ENCODE peak calls at places on chromosomes 4 and X, in four cellular contexts. One of them, this sample, is unnamed.

GRCh38 chr4:157804986-157805385 is 367.8 kb downstream of the GASK1B start:
- DNase-seq in IMR-90: no peak
- DNase-seq in H1: no peak
- DNase-seq in endothelial cell of umbilical vein: peak
- DNase-seq in this sample: no peak

GRCh38 chrX:132463411-132463810 is 25.4 kb downstream of the MBNL3 start:
- DNase-seq in IMR-90: peak
- DNase-seq in H1: no peak
- DNase-seq in endothelial cell of umbilical vein: no peak
- DNase-seq in this sample: peak

GRCh38 chr4:111228396-111228795 is 605.5 kb upstream of the PITX2 start:
- DNase-seq in IMR-90: peak
- DNase-seq in H1: no peak
- DNase-seq in endothelial cell of umbilical vein: no peak
- DNase-seq in this sample: no peak

GRCh38 chrX:108397627-108398392 is 40.4 kb downstream of the COL4A6 start:
- DNase-seq in IMR-90: peak
- DNase-seq in H1: no peak
- DNase-seq in endothelial cell of umbilical vein: peak
- DNase-seq in this sample: no peak

GRCh38 chr4:110483516-110483915 is 7.6 kb downstream of the ENPEP start:
- DNase-seq in IMR-90: no peak
- DNase-seq in H1: no peak
- DNase-seq in endothelial cell of umbilical vein: no peak
- DNase-seq in this sample: no peak

GRCh38 chrX:148573119-148573518 is 72.7 kb downstream of the AFF2 start:
- DNase-seq in IMR-90: no peak
- DNase-seq in H1: no peak
- DNase-seq in endothelial cell of umbilical vein: no peak
- DNase-seq in this sample: no peak

GRCh38 chr4:71537551-71538065 is 198.8 kb downstream of the SLC4A4 start:
- DNase-seq in IMR-90: no peak
- DNase-seq in H1: no peak
- DNase-seq in endothelial cell of umbilical vein: no peak
- DNase-seq in this sample: no peak

GRCh38 chr4:153514001-153514526 is 47.9 kb downstream of the TMEM131L start:
- DNase-seq in IMR-90: peak
- DNase-seq in H1: no peak
- DNase-seq in endothelial cell of umbilical vein: peak
- DNase-seq in this sample: no peak

GRCh38 chr4:7193040-7193958 is 961 bp downstream of the SORCS2 start:
- DNase-seq in IMR-90: no peak
- DNase-seq in H1: no peak
- DNase-seq in endothelial cell of umbilical vein: no peak
- DNase-seq in this sample: no peak

GRCh38 chr4:2292679-2293108 is 30.8 kb upstream of the MXD4 start:
- DNase-seq in IMR-90: peak
- DNase-seq in H1: no peak
- DNase-seq in endothelial cell of umbilical vein: no peak
- DNase-seq in this sample: no peak

GRCh38 chrX:19825271-19825670 is 62.1 kb downstream of the SH3KBP1 start:
- DNase-seq in IMR-90: no peak
- DNase-seq in H1: no peak
- DNase-seq in endothelial cell of umbilical vein: no peak
- DNase-seq in this sample: no peak

GRCh38 chrX:132216283-132216682 is 3.0 kb downstream of the RAP2C start:
- DNase-seq in IMR-90: no peak
- DNase-seq in H1: no peak
- DNase-seq in endothelial cell of umbilical vein: no peak
- DNase-seq in this sample: no peak

GRCh38 chr4:64230709-64231310 is 178.4 kb downstream of the TECRL start:
- DNase-seq in IMR-90: peak
- DNase-seq in H1: no peak
- DNase-seq in endothelial cell of umbilical vein: no peak
- DNase-seq in this sample: no peak

GRCh38 chrX:37712458-37712857 is 26.9 kb downstream of the XK start:
- DNase-seq in IMR-90: no peak
- DNase-seq in H1: no peak
- DNase-seq in endothelial cell of umbilical vein: no peak
- DNase-seq in this sample: no peak

GRCh38 chr4:15010038-15010585 is 7.8 kb downstream of the CPEB2 start:
- DNase-seq in IMR-90: no peak
- DNase-seq in H1: no peak
- DNase-seq in endothelial cell of umbilical vein: no peak
- DNase-seq in this sample: no peak

GRCh38 chrX:23637187-23637586 is 30.1 kb upstream of the PRDX4 start:
- DNase-seq in IMR-90: no peak
- DNase-seq in H1: no peak
- DNase-seq in endothelial cell of umbilical vein: no peak
- DNase-seq in this sample: no peak

GRCh38 chrX:132591719-132592275 is 103.0 kb upstream of the MBNL3 start:
- DNase-seq in IMR-90: no peak
- DNase-seq in H1: no peak
- DNase-seq in endothelial cell of umbilical vein: peak
- DNase-seq in this sample: no peak

GRCh38 chrX:24479924-24480722 is 15.0 kb downstream of the PDK3 start:
- DNase-seq in IMR-90: peak
- DNase-seq in H1: no peak
- DNase-seq in endothelial cell of umbilical vein: peak
- DNase-seq in this sample: no peak

GRCh38 chrX:17860811-17861495 is at the start of gene RAI2:
- DNase-seq in IMR-90: no peak
- DNase-seq in H1: no peak
- DNase-seq in endothelial cell of umbilical vein: no peak
- DNase-seq in this sample: no peak

GRCh38 chr4:176302283-176303275 is 17.2 kb upstream of the SPCS3 start:
- DNase-seq in IMR-90: peak
- DNase-seq in H1: no peak
- DNase-seq in endothelial cell of umbilical vein: no peak
- DNase-seq in this sample: no peak

GRCh38 chrX:102966701-102967100 is 29.6 kb downstream of the RAB40AL start:
- DNase-seq in IMR-90: peak
- DNase-seq in H1: no peak
- DNase-seq in endothelial cell of umbilical vein: no peak
- DNase-seq in this sample: no peak

GRCh38 chrX:107978707-107979307 is 3.4 kb downstream of the TEX13B start:
- DNase-seq in IMR-90: peak
- DNase-seq in H1: no peak
- DNase-seq in endothelial cell of umbilical vein: peak
- DNase-seq in this sample: no peak

GRCh38 chr4:107853444-107854325 is 29.0 kb downstream of the SGMS2 start:
- DNase-seq in IMR-90: peak
- DNase-seq in H1: no peak
- DNase-seq in endothelial cell of umbilical vein: peak
- DNase-seq in this sample: no peak

GRCh38 chrX:19811807-19812604 is 75.4 kb downstream of the SH3KBP1 start:
- DNase-seq in IMR-90: peak
- DNase-seq in H1: no peak
- DNase-seq in endothelial cell of umbilical vein: no peak
- DNase-seq in this sample: no peak

GRCh38 chr4:6453688-6453990 is 18.8 kb downstream of the PPP2R2C start:
- DNase-seq in IMR-90: no peak
- DNase-seq in H1: no peak
- DNase-seq in endothelial cell of umbilical vein: no peak
- DNase-seq in this sample: no peak

GRCh38 chrX:123454712-123455431 is 270.8 kb downstream of the GRIA3 start:
- DNase-seq in IMR-90: no peak
- DNase-seq in H1: no peak
- DNase-seq in endothelial cell of umbilical vein: no peak
- DNase-seq in this sample: no peak

GRCh38 chrX:18309401-18309800 is 45.1 kb downstream of the SCML2 start:
- DNase-seq in IMR-90: no peak
- DNase-seq in H1: no peak
- DNase-seq in endothelial cell of umbilical vein: no peak
- DNase-seq in this sample: no peak

DNA sequence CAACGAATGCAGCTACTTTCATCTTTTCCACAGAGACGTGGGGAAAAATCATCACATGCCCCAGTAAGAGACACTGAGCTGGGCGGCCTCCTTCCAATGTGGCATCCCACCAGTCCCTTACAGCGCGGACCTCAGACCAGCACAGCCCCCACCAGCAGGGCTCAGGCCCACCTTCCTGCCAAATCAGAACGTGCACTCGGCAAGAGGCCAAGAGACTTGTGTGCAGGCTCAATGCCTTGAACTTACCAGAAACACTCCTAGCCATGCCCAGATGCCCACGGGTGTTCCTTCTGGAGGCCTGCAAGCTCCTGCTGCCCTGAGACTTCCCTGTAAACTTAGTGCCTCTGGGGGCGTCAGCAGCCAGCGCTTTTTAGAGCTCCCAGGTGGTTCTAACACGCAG is 31.2 kb downstream of the WDR1 start:
- DNase-seq in IMR-90: no peak
- DNase-seq in H1: no peak
- DNase-seq in endothelial cell of umbilical vein: no peak
- DNase-seq in this sample: no peak
- H3K9ac ChIP-seq in IMR-90: no peak
- H3K9ac ChIP-seq in H1: no peak
- H3K9ac ChIP-seq in endothelial cell of umbilical vein: no peak
- H3K9ac ChIP-seq in this sample: no peak

GRCh38 chr4:77782102-77782835 is 36.9 kb downstream of the CNOT6L start:
- DNase-seq in IMR-90: no peak
- DNase-seq in H1: no peak
- DNase-seq in endothelial cell of umbilical vein: no peak
- DNase-seq in this sample: no peak

GRCh38 chr4:77771566-77771965 is 47.6 kb downstream of the CNOT6L start:
- DNase-seq in IMR-90: no peak
- DNase-seq in H1: no peak
- DNase-seq in endothelial cell of umbilical vein: no peak
- DNase-seq in this sample: no peak

GRCh38 chr4:77773101-77773500 is 46.1 kb downstream of the CNOT6L start:
- DNase-seq in IMR-90: peak
- DNase-seq in H1: no peak
- DNase-seq in endothelial cell of umbilical vein: no peak
- DNase-seq in this sample: no peak

GRCh38 chr4:77776182-77777134 is 42.7 kb downstream of the CNOT6L start:
- DNase-seq in IMR-90: peak
- DNase-seq in H1: no peak
- DNase-seq in endothelial cell of umbilical vein: no peak
- DNase-seq in this sample: no peak

GRCh38 chr4:77777135-77777777 is 41.9 kb downstream of the CNOT6L start:
- DNase-seq in IMR-90: peak
- DNase-seq in H1: no peak
- DNase-seq in endothelial cell of umbilical vein: no peak
- DNase-seq in this sample: no peak
- H3K9ac ChIP-seq in IMR-90: no peak
- H3K9ac ChIP-seq in H1: no peak
- H3K9ac ChIP-seq in endothelial cell of umbilical vein: no peak
- H3K9ac ChIP-seq in this sample: no peak

GRCh38 chr4:52956691-52957090 is 94.6 kb downstream of the RASL11B start:
- DNase-seq in IMR-90: peak
- DNase-seq in H1: no peak
- DNase-seq in endothelial cell of umbilical vein: no peak
- DNase-seq in this sample: no peak
- H3K9ac ChIP-seq in IMR-90: no peak
- H3K9ac ChIP-seq in H1: no peak
- H3K9ac ChIP-seq in endothelial cell of umbilical vein: no peak
- H3K9ac ChIP-seq in this sample: no peak

GRCh38 chrX:47501226-47502071 is 18.4 kb upstream of the ZNF41 start:
- DNase-seq in IMR-90: peak
- DNase-seq in H1: no peak
- DNase-seq in endothelial cell of umbilical vein: no peak
- DNase-seq in this sample: no peak
- H3K9ac ChIP-seq in IMR-90: no peak
- H3K9ac ChIP-seq in H1: no peak
- H3K9ac ChIP-seq in endothelial cell of umbilical vein: no peak
- H3K9ac ChIP-seq in this sample: no peak

GRCh38 chrX:39818071-39818470 is 279.7 kb downstream of the BCOR start:
- DNase-seq in IMR-90: no peak
- DNase-seq in H1: no peak
- DNase-seq in endothelial cell of umbilical vein: no peak
- DNase-seq in this sample: no peak

GRCh38 chrX:39818750-39819149 is 279.0 kb downstream of the BCOR start:
- DNase-seq in IMR-90: no peak
- DNase-seq in H1: no peak
- DNase-seq in endothelial cell of umbilical vein: no peak
- DNase-seq in this sample: no peak

GRCh38 chrX:39814391-39814790 is 283.4 kb downstream of the BCOR start:
- DNase-seq in IMR-90: peak
- DNase-seq in H1: no peak
- DNase-seq in endothelial cell of umbilical vein: peak
- DNase-seq in this sample: no peak

GRCh38 chrX:39815621-39816020 is 282.1 kb downstream of the BCOR start:
- DNase-seq in IMR-90: peak
- DNase-seq in H1: no peak
- DNase-seq in endothelial cell of umbilical vein: no peak
- DNase-seq in this sample: no peak

DNA sequence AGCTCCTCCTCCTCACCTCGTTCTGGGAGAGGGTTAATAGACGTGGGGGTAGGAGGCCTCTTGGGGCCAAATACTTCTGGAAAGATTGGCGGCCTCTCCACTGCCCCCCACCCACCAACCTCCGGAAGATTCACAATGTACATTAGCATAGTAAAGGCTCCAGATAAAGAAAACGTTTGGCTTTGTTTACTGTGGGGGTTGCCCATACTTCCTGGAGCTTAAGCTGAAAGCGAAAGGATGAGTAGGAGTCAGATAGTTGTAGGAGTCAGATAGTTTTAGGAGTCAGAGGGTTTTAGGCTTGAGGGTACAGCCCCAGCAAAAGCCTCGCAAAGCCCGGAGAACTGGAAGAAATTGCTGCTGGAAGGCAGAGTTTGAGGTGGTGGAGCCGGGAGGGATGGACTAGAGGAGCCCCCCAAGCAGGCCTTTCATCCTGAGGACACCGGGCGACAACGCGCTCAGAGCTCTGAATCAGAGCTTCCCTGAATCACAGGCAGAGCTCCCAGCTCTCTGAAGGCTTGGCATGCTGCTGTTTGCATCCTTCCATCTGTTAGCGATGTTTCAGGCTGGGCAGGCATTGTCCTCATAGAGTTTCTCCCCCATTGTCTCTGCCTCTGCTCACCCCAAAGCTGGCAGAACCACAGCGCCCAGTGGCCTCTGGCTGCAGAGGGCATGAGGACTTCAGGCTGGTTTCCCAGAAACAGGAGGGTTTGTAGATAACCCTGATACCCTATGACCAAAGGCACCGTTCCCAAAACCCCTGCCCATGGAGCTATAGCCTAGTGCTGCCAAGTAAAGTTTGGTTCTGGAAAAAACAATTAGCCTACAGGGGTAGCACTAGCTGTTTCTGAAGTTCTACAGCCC is 280.7 kb downstream of the BCOR start:
- DNase-seq in IMR-90: peak
- DNase-seq in H1: peak
- DNase-seq in endothelial cell of umbilical vein: no peak
- DNase-seq in this sample: peak
- H3K9ac ChIP-seq in IMR-90: peak
- H3K9ac ChIP-seq in H1: peak
- H3K9ac ChIP-seq in endothelial cell of umbilical vein: no peak
- H3K9ac ChIP-seq in this sample: peak

This sample was measured in NT2/D1.